ENCODE peak calls at places on chromosomes 16 and 17, in four cellular contexts. S is uterus, L is stomach, J is right lobe of liver. T is an unnamed sample.

GRCh38 chr17:59530561-59530960 is 34.8 kb upstream of the DHX40 start:
- DNase-seq in L (no peak), J (no peak), S (no peak), T (no peak)

GRCh38 chr17:33725675-33726271 is 432.7 kb upstream of the ASIC2 start:
- DNase-seq in S (no peak), J (peak; percentile 63), L (peak; percentile 31), T (no peak)

GRCh38 chr17:32671891-32672290 is 185.1 kb downstream of the CDK5R1 start:
- DNase-seq in L (peak; percentile 60), J (peak; percentile 62), S (no peak), T (no peak)

GRCh38 chr17:28488884-28489276 is 15.4 kb downstream of the SLC13A2 start:
- DNase-seq in J (no peak), S (no peak), L (no peak), T (no peak)

GRCh38 chr17:59838196-59838911 is 54.4 kb downstream of the TUBD1 start:
- DNase-seq in S (no peak), L (no peak), J (no peak), T (no peak)

GRCh38 chr17:80096531-80097306 is 4.7 kb upstream of the GAA start:
- DNase-seq in S (no peak), L (no peak), J (no peak), T (no peak)

GRCh38 chr16:4868573-4868972 is 21.3 kb downstream of the UBN1 start:
- DNase-seq in S (no peak), J (no peak), L (no peak), T (no peak)

GRCh38 chr17:46925185-46925858 is 2.4 kb downstream of the GOSR2 start:
- DNase-seq in S (no peak), L (no peak), J (no peak), T (no peak)

GRCh38 chr16:31569360-31569717 is 41.6 kb downstream of the AHSP start:
- DNase-seq in L (no peak), J (no peak), S (no peak), T (no peak)

GRCh38 chr16:57704905-57705852 is 10.6 kb downstream of the DRC7 start:
- DNase-seq in S (no peak), J (no peak), L (no peak), T (no peak)

GRCh38 chr16:67729636-67730248 is 10.6 kb upstream of the GFOD2 start:
- DNase-seq in L (no peak), J (peak; percentile 39), S (no peak), T (no peak)

GRCh38 chr16:49024896-49025295 is 256.7 kb downstream of the CBLN1 start:
- DNase-seq in L (no peak), S (no peak), J (no peak), T (no peak)

GRCh38 chr17:51059781-51060180 is 60.9 kb downstream of the SPAG9 start:
- DNase-seq in L (no peak), J (no peak), S (no peak), T (no peak)

GRCh38 chr17:41972571-41973411 is 6.2 kb downstream of the CNP start:
- DNase-seq in L (peak; percentile 82), S (no peak), J (peak; percentile 81), T (no peak)

GRCh38 chr17:50765454-50766221 is 1.7 kb downstream of the ANKRD40CL start:
- DNase-seq in J (peak; percentile 89), L (no peak), S (no peak), T (no peak)

GRCh38 chr16:71439531-71439930 is 2.3 kb downstream of the TLE7 start:
- DNase-seq in L (no peak), J (no peak), S (no peak), T (no peak)

GRCh38 chr16:1413684-1414531 is 596 bp downstream of the UNKL start:
- DNase-seq in S (peak; percentile 36), J (peak; percentile 69), L (peak; percentile 54), T (peak; percentile 18)

GRCh38 chr16:11576427-11577289 is 10.1 kb downstream of the LITAF start:
- DNase-seq in S (no peak), J (no peak), L (no peak), T (no peak)

GRCh38 chr17:3012926-3013581 is 50.4 kb downstream of the OR1D5 start:
- DNase-seq in S (peak; percentile 56), J (peak; percentile 73), L (peak; percentile 63), T (no peak)

GRCh38 chr16:10971560-10971961 is 27.2 kb downstream of the CLEC16A start:
- DNase-seq in J (no peak), L (no peak), S (peak; percentile 74), T (no peak)

GRCh38 chr16:8572919-8573724 is 17.2 kb downstream of the TMEM114 start:
- DNase-seq in S (no peak), J (no peak), L (no peak), T (no peak)

GRCh38 chr17:63634816-63635215 is 12.6 kb downstream of the MAP3K3 start:
- DNase-seq in J (no peak), S (no peak), L (no peak), T (no peak)

GRCh38 chr16:27823438-27823820 is 240.1 kb downstream of the GSG1L start:
- DNase-seq in J (no peak), L (no peak), S (no peak), T (no peak)

GRCh38 chr17:65553646-65554567 is 7.5 kb downstream of the AXIN2 start:
- DNase-seq in S (peak; percentile 39), L (no peak), J (peak; percentile 81), T (no peak)

GRCh38 chr17:10398352-10398751 is 23.4 kb downstream of the MYH8 start:
- DNase-seq in L (no peak), J (no peak), S (no peak), T (no peak)

GRCh38 chr16:1291576-1291974 is 17.9 kb upstream of the UBE2I start:
- DNase-seq in S (no peak), J (no peak), L (no peak), T (no peak)

GRCh38 chr16:12245923-12246290 is 269.4 kb downstream of the SNX29 start:
- DNase-seq in S (no peak), J (no peak), L (no peak), T (no peak)

GRCh38 chr16:58016841-58017446 is 8.6 kb upstream of the MMP15 start:
- DNase-seq in L (no peak), S (no peak), J (no peak), T (no peak)

DNA sequence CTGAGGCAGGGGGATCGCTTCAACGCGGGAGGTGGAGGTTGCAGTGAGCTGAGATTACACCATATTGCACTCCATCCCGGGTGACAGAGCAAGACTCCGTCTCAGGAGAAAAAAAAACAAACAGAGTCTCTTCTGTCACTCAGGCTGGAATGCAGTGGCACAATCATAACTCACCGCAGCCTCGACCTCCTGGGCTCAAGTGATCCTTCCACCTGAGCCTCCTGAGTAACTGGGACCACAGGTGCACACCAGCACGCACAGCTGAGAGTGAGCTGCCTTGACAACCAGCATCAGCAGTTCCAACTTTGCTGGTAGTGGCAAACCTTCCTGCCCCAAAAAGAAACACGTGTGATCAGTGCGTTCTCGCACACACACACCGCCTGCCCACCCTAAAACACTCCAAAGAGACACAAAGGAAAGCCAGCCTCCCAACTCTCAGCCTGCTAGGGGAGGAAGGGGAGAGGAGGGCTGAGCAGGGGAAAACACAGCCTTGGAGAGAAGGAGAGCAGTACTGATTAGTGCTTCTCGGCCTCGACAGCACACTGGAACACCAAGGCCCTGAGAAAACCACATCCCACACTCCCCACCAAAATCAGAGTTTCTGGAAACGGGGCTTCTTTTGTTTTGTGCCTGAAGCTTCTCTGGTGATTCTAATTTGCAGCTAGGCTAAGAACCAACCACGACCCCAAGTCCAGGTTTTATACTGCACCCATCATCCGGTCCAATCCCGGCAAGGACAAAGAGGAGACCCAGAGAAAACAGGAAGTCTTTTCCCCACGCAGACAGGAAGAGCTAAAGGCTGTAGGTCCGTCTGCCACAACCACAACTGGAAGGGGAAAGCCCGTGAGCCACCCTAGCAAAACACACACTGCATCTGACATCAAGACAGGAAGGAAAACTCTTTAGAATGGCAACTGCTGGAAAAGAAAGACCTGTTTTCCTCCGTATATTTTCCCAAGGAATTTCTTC is 28.8 kb downstream of the ZCCHC14 start:
- DNase-seq in J (no peak), S (no peak), L (no peak), T (no peak)
- H3K4me3 ChIP-seq in J (no peak overlapping the region), S (peak overlapping the region; percentile 20), L (no peak overlapping the region), T (peak overlapping the region; percentile 52)

DNA sequence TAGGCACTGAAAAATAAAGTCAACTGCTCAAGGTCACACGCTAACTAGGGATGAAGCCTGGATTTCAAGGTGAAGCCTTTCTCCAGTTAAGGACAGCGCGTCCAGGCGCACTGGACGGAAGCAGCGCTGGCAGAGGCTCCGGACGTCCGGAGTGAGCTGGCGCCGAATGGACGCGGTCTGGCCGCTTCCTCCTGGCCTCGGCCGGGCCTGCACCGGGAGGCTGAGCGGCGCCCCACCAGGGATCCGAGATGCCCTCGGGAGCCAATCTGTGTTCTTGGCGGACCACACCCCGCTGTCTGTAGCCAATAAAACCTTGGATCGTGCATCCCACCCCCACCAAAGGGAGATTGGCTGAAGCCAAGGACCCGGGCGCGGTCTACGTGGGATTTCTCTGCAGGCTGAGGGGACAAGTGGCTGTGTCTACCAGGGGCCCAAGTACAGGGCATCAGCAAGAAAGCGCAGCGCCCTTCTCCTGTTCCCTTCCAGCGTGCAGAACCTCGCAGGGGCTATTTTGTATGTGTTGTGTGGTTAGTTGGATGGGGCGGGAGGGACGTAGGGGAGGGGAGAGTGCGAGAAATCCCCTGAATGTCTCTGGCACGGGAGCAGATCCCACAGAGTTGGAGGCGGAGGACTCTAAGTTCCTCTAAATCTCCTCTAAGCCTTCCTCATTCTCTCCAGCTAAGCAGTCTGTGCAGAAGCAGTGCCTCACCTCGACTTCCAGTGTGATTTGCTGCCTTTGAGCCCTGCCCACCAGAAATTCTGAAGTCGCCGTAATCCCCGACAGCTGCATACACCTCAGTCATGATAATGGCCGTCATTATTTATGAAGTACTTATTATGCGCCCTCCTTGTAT is 2.5 kb upstream of the AKAP10 start:
- DNase-seq in S (no peak), L (no peak), J (peak; percentile 60), T (no peak)
- TF ChIP-seq POLR2A in S (no peak), L (no peak), J (no peak), T (no peak)

GRCh38 chr17:71117461-71117860 is 948.1 kb downstream of the KCNJ2 start:
- DNase-seq in L (no peak), S (no peak), J (no peak), T (no peak)

GRCh38 chr17:71114911-71115668 is 945.8 kb downstream of the KCNJ2 start:
- DNase-seq in S (no peak), J (no peak), L (no peak), T (no peak)

GRCh38 chr17:71115669-71115972 is 946.3 kb downstream of the KCNJ2 start:
- DNase-seq in L (no peak), J (no peak), S (no peak), T (no peak)

DNA sequence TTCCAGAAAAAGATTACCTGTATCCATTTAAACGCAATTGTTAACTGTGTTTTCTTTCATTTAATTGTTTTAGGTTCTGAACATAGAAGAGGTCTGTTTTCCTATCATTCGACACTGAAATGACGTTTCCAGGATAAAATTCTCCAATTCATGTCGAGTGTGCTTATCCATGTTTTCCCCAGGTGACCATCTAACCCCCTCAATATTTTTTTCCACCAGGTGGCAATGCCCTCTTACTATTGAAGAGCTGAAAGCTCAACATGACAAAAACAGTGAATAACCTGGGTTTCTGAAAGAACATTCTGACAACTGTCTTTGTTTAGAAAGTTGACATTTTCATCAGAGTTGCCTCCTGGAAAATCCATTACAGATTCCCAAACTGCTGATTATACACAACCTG is 948.7 kb downstream of the KCNJ2 start:
- DNase-seq in J (no peak), L (no peak), S (no peak), T (no peak)
- TF ChIP-seq CTCF in J (peak; percentile 63), L (no peak), S (no peak), T (peak; percentile 6)

DNA sequence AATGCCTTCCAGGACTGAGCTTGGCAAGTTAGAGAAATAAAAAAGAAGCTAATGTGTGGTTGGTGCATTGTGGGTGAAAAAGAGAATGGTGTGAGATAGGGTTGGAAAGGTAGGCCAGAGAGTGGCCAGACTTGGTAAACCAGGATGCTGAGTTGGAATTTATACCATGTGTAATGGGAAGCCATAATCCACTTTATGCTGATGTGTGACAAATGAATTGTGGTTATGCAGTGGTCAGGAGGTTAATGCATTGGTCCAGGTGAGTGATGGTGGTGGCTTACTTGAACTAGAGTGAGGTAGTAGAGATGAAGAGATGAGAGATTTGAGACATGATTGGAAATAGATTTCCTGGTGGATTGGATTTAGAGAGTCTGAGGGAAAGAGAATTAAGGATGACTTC is 1.0 kb downstream of the PFAS start:
- DNase-seq in L (no peak), S (no peak), J (no peak), T (no peak)
- H3K4me3 ChIP-seq in L (no peak overlapping the region), S (no peak overlapping the region), J (no peak overlapping the region), T (peak overlapping the region; percentile 64)